ENCODE peak calls at places on chromosomes 5 and 9, in six cellular contexts. O is aorta, Y is WTC11, R is substantia nigra, V is HT1080, P is hypothalamus. Q is an unnamed sample.

GRCh38 chr5:6584727-6585126 is 48.1 kb downstream of the NSUN2 start:
- DNase-seq in R (no peak), O (no peak), Y (no peak), V (no peak), P (no peak), Q (no peak)

GRCh38 chr5:116045821-116046220 is 13.5 kb downstream of the ARL14EPL start:
- DNase-seq in P (no peak), V (no peak), O (no peak), R (no peak), Y (no peak), Q (peak; percentile 53)

GRCh38 chr5:137254695-137255094 is 244.4 kb downstream of the SPOCK1 start:
- DNase-seq in R (no peak), Y (no peak), V (no peak), O (no peak), P (no peak), Q (no peak)

GRCh38 chr5:2864515-2864914 is 113.0 kb upstream of the IRX2 start:
- DNase-seq in P (no peak), V (no peak), Y (no peak), O (no peak), R (no peak), Q (no peak)

GRCh38 chr9:3948826-3949578 is 350.9 kb downstream of the GLIS3 start:
- DNase-seq in Y (no peak), O (no peak), V (peak; percentile 28), P (no peak), R (no peak), Q (peak; percentile 79)

GRCh38 chr9:96719538-96720315 is 58.2 kb downstream of the ZNF510 start:
- DNase-seq in Y (peak; percentile 21), P (no peak), R (no peak), O (no peak), V (no peak), Q (peak; percentile 43)

GRCh38 chr5:178460598-178461425 is 129.4 kb downstream of the COL23A1 start:
- DNase-seq in V (peak; percentile 41), O (peak; percentile 90), Y (peak; percentile 94), R (peak; percentile 69), P (peak; percentile 76), Q (peak; percentile 40)

GRCh38 chr5:158897444-158898160 is 202.1 kb downstream of the EBF1 start:
- DNase-seq in V (no peak), P (no peak), R (no peak), Y (no peak), O (no peak), Q (no peak)

GRCh38 chr9:8860925-8861324 is 1061.3 kb upstream of the DMAC1 start:
- DNase-seq in P (no peak), R (no peak), O (no peak), V (peak; percentile 14), Y (no peak), Q (no peak)

GRCh38 chr5:170554566-170555267 is 50.9 kb downstream of the KCNIP1 start:
- DNase-seq in V (no peak), P (peak; percentile 41), R (no peak), Y (no peak), O (no peak), Q (peak; percentile 46)

GRCh38 chr5:175609504-175609903 is 48.4 kb upstream of the HRH2 start:
- DNase-seq in R (no peak), O (no peak), P (peak; percentile 18), Y (no peak), V (no peak), Q (no peak)

GRCh38 chr9:88593537-88594185 is 58.7 kb downstream of the NXNL2 start:
- DNase-seq in Y (no peak), P (peak; percentile 8), R (no peak), O (no peak), V (peak; percentile 37), Q (peak; percentile 69)

Q was measured in M059J.